ENCODE peak calls at places on chromosomes 16 and 17, in six cellular contexts. V is Daoy; P is hypothalamus; I is smooth muscle cell of the brain vasculature; T is stimulated activated CD4-positive, alpha-beta T cell treated with anti-CD3 and anti-CD28 coated beads, Interleukin-4, amount 100 ng/mL, for 1 hour; B is stomach. H is an unnamed sample.

GRCh38 chr16:89300976-89301360 is 83.5 kb downstream of the ZNF778 start:
- DNase-seq in V (no peak), P (no peak), I (no peak), B (no peak), T (no peak), H (no peak)

GRCh38 chr17:31391496-31391949 is at the start of gene RAB11FIP4:
- DNase-seq in T (peak), B (peak), I (no peak), V (no peak), P (no peak), H (no peak)

GRCh38 chr17:68381076-68381900 is 76.0 kb downstream of the WIPI1 start:
- DNase-seq in B (peak), V (peak), I (peak), P (no peak), T (no peak), H (no peak)

GRCh38 chr17:4951486-4951885 is 567 bp downstream of the ENO3 start:
- DNase-seq in T (no peak), B (no peak), I (no peak), V (no peak), P (no peak), H (no peak)

GRCh38 chr17:76789235-76789788 is 51.4 kb downstream of the MFSD11 start:
- DNase-seq in B (no peak), P (no peak), T (no peak), V (peak), I (no peak), H (no peak)

GRCh38 chr17:44105483-44105882 is 18.0 kb downstream of the HDAC5 start:
- DNase-seq in I (no peak), V (no peak), P (no peak), T (no peak), B (no peak), H (no peak)

GRCh38 chr16:55367796-55368195 is 43.8 kb downstream of the IRX6 start:
- DNase-seq in P (no peak), V (no peak), B (no peak), I (no peak), T (no peak), H (no peak)

GRCh38 chr16:951660-952301 is 19.0 kb downstream of the LMF1 start:
- DNase-seq in T (no peak), I (no peak), B (no peak), P (no peak), V (no peak), H (no peak)

GRCh38 chr17:45171338-45172231 is 9.9 kb downstream of the HEXIM2 start:
- DNase-seq in V (peak), P (no peak), B (peak), T (no peak), I (no peak), H (no peak)

GRCh38 chr17:34389343-34389742 is 26.3 kb upstream of the CCL1 start:
- DNase-seq in I (no peak), P (no peak), V (no peak), T (no peak), B (no peak), H (no peak)

GRCh38 chr16:30122621-30123160 is 329 bp downstream of the MAPK3 start:
- DNase-seq in I (no peak), V (no peak), T (peak), P (no peak), B (no peak), H (peak)

GRCh38 chr17:83183951-83184506 is 104.6 kb downstream of the METRNL start:
- DNase-seq in V (no peak), P (no peak), I (no peak), T (no peak), B (peak), H (no peak)

GRCh38 chr16:17519041-17519440 is 48.3 kb upstream of the XYLT1 start:
- DNase-seq in P (no peak), B (no peak), I (no peak), V (peak), T (no peak), H (no peak)